ENCODE peak calls at places on chromosomes 3 and 15, in four cellular contexts. Y is breast epithelium, V is H9, B is fibroblast of lung. R is an unnamed sample.

GRCh38 chr3:40381904-40382616 is 4.9 kb upstream of the ENTPD3 start:
- DNase-seq in B (no peak), V (no peak), Y (no peak), R (no peak)

GRCh38 chr15:36579792-36580431 is 486 bp downstream of the CDIN1 start:
- DNase-seq in B (no peak), Y (no peak), V (no peak), R (no peak)

GRCh38 chr3:48247401-48247807 is 6.5 kb downstream of the ZNF589 start:
- DNase-seq in B (peak; percentile 40), Y (no peak), V (no peak), R (no peak)

GRCh38 chr15:45704329-45705249 is 69.8 kb downstream of the SQOR start:
- DNase-seq in B (no peak), Y (no peak), V (peak; percentile 86), R (no peak)

GRCh38 chr3:8503871-8504610 is 2.4 kb downstream of the LMCD1 start:
- DNase-seq in B (peak; percentile 13), Y (no peak), V (no peak), R (no peak)

GRCh38 chr15:23687143-23687470 is at the start of gene NDN:
- DNase-seq in B (peak; percentile 63), Y (no peak), V (peak; percentile 79), R (no peak)

GRCh38 chr3:191234216-191234615 is 35.2 kb downstream of the OSTN start:
- DNase-seq in B (no peak), Y (no peak), V (no peak), R (no peak)

GRCh38 chr3:5022966-5023776 is 43.9 kb downstream of the BHLHE40 start:
- DNase-seq in V (peak; percentile 87), B (peak; percentile 100), Y (peak; percentile 81), R (no peak)

GRCh38 chr3:118808743-118809142 is 225.9 kb downstream of the IGSF11 start:
- DNase-seq in V (no peak), B (no peak), Y (no peak), R (no peak)

GRCh38 chr3:67864587-67865183 is 210.3 kb upstream of the SUCLG2 start:
- DNase-seq in V (no peak), B (no peak), Y (no peak), R (no peak)

GRCh38 chr3:30605005-30605404 is 1.4 kb upstream of the TGFBR2 start:
- DNase-seq in B (no peak), Y (no peak), V (no peak), R (no peak)

GRCh38 chr3:38805765-38806386 is 10.1 kb downstream of the SCN10A start:
- DNase-seq in B (peak; percentile 64), Y (no peak), V (peak; percentile 72), R (no peak)

GRCh38 chr3:37899711-37900306 is 38.1 kb downstream of the CTDSPL start:
- DNase-seq in Y (no peak), B (no peak), V (no peak), R (no peak)

GRCh38 chr15:36877796-36878744 is 222.3 kb downstream of the MEIS2 start:
- DNase-seq in Y (no peak), B (no peak), V (no peak), R (no peak)

GRCh38 chr3:195558602-195559001 is 15.5 kb upstream of the PPP1R2 start:
- DNase-seq in V (no peak), B (no peak), Y (no peak), R (no peak)

GRCh38 chr3:185827595-185828344 is 2.9 kb upstream of the IGF2BP2 start:
- DNase-seq in B (no peak), Y (no peak), V (no peak), R (no peak)
- H3K9me3 ChIP-seq in B (no peaks in the 10 kb centered on the region), Y (no peaks in the 10 kb centered on the region), V (peaks cover 21% of the 10 kb centered on the region), R (no peaks in the 10 kb centered on the region)

GRCh38 chr15:56222302-56222701 is 21.4 kb downstream of the RFX7 start:
- DNase-seq in Y (no peak), V (no peak), B (no peak), R (no peak)
- H3K9me3 ChIP-seq in Y (peaks cover 13% of the 10 kb centered on the region), V (peaks cover 7% of the 10 kb centered on the region), B (no peaks in the 10 kb centered on the region), R (peaks cover 5% of the 10 kb centered on the region)

DNA sequence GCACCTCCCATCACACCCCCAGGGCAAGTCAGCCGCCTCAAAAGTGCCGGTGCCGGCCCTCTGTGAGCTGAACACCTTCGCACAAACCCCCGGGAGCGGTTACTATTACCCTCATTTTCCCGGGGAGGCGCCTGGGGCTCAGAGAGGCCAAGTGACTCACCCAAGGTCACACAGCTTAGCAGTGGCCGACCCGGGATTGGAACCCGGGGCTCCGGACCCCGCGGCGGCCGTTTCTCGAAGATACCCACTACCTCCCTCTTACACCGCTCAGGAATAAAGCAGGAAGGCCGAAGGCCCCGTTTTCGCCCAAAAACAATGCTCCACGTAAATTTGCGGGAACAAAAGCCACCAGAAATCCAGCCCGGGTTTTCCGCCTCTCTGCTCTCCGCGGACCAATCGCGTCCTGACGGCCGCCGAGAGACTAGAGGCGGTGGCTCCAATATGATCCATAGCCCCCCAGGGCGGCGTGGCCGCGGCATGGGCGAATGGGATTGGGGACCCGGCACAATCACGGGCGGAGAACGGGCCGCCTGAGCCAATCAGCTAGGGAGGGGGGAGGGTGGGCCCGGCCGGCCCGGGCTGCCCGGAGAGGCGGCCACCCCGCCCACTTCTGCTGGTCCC is 176.8 kb downstream of the OR4M2 start:
- DNase-seq in Y (no peak), B (no peak), V (no peak), R (no peak)
- H3K9me3 ChIP-seq in Y (no peaks in the 10 kb centered on the region), B (no peaks in the 10 kb centered on the region), V (peaks cover 84% of the 10 kb centered on the region), R (no peaks in the 10 kb centered on the region)

GRCh38 chr3:108605028-108605427 is 15.5 kb downstream of the DZIP3 start:
- DNase-seq in B (no peak), V (no peak), Y (no peak), R (no peak)

GRCh38 chr3:108602935-108603294 is 13.4 kb downstream of the DZIP3 start:
- DNase-seq in V (no peak), Y (no peak), B (no peak), R (no peak)

GRCh38 chr3:108599677-108600409 is 10.3 kb downstream of the DZIP3 start:
- DNase-seq in V (no peak), Y (no peak), B (no peak), R (no peak)

GRCh38 chr3:108603689-108604088 is 14.2 kb downstream of the DZIP3 start:
- DNase-seq in B (peak; percentile 39), V (no peak), Y (no peak), R (no peak)

GRCh38 chr3:108602249-108602934 is 12.9 kb downstream of the DZIP3 start:
- DNase-seq in B (peak; percentile 18), Y (no peak), V (no peak), R (no peak)
- H3K9me3 ChIP-seq in B (no peaks in the 10 kb centered on the region), Y (no peaks in the 10 kb centered on the region), V (no peaks in the 10 kb centered on the region), R (no peaks in the 10 kb centered on the region)

GRCh38 chr15:25171111-25171811 is 216.5 kb downstream of the SNRPN start:
- DNase-seq in V (peak; percentile 11), B (no peak), Y (peak; percentile 11), R (peak; percentile 6)

GRCh38 chr15:25169318-25169717 is 214.5 kb downstream of the SNRPN start:
- DNase-seq in V (peak; percentile 13), Y (peak; percentile 13), B (no peak), R (no peak)

GRCh38 chr15:25170781-25171110 is 216.0 kb downstream of the SNRPN start:
- DNase-seq in V (peak; percentile 6), Y (peak; percentile 9), B (no peak), R (no peak)

GRCh38 chr15:25171856-25172687 is 217.3 kb downstream of the SNRPN start:
- DNase-seq in Y (no peak), V (peak; percentile 14), B (no peak), R (peak; percentile 7)

DNA sequence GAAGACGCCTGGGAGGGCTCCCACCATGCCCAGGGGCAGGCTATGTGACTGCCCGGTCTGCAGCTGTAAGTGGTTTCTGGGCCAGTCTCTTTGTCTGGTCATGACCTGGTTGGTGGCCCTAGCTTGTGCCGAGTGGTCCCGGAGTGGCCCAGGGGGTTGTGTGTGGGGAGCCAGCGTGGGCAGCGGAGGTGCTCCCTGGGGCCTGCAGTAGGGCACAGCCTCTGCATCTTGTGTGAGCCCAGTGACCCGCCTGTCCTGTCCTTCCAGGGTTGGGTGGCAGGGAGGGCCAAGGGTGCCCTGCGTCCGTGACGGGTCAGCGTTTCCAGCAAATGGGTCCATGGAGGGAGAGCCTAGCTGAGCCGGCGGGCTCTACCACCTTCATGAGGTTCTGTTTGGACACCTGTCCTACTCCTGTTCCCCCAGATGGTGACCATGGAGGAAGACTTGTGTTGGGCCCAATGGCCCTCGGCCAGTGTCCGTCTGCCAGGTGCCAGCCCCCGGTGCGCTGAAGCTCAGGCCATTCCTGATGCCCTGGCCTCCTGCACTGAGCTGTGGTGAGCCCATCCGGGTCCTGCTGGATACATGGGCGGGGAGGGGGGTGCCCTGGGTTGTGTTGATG is 215.4 kb downstream of the SNRPN start:
- DNase-seq in Y (peak; percentile 8), V (peak; percentile 11), B (no peak), R (no peak)
- H3K9me3 ChIP-seq in Y (peaks cover 59% of the 10 kb centered on the region), V (peaks cover 49% of the 10 kb centered on the region), B (no peaks in the 10 kb centered on the region), R (no peaks in the 10 kb centered on the region)

GRCh38 chr15:70318594-70318993 is 220.9 kb upstream of the TLE3 start:
- DNase-seq in V (no peak), Y (peak; percentile 16), B (peak; percentile 23), R (no peak)

GRCh38 chr15:70315431-70315830 is 217.7 kb upstream of the TLE3 start:
- DNase-seq in B (no peak), Y (no peak), V (no peak), R (no peak)

GRCh38 chr15:70314652-70315051 is 216.9 kb upstream of the TLE3 start:
- DNase-seq in B (no peak), V (no peak), Y (no peak), R (no peak)

GRCh38 chr15:70314018-70314354 is 216.3 kb upstream of the TLE3 start:
- DNase-seq in Y (peak; percentile 9), V (no peak), B (no peak), R (no peak)

DNA sequence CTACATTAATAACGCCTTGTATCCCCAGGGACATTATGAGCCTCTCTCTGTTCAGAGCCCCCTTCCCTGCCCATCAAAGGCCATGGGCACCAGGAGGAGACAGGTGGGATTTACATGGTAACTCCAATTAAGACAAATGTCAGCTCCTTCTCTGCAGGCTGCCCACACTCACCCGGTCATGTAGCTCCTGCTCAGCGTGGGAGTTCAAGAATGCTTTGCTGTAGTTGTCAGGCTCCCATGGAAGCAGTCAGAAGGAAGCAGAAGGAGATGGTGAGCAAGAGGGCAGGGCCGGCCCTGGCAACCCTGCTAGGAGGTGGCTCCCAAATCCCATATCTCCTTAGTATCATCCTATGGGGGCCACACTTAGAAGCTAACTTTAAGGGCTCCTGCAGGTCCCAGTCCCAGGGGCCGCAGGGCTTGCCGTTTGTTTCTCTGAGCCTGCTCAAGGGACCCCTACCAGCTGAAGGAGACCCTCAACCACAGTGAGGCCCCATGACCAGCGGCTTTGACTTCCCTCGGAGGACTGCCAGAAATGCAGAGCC is 218.4 kb upstream of the TLE3 start:
- DNase-seq in V (no peak), B (peak; percentile 66), Y (peak; percentile 27), R (no peak)
- H3K9me3 ChIP-seq in V (no peaks in the 10 kb centered on the region), B (no peaks in the 10 kb centered on the region), Y (no peaks in the 10 kb centered on the region), R (no peaks in the 10 kb centered on the region)

DNA sequence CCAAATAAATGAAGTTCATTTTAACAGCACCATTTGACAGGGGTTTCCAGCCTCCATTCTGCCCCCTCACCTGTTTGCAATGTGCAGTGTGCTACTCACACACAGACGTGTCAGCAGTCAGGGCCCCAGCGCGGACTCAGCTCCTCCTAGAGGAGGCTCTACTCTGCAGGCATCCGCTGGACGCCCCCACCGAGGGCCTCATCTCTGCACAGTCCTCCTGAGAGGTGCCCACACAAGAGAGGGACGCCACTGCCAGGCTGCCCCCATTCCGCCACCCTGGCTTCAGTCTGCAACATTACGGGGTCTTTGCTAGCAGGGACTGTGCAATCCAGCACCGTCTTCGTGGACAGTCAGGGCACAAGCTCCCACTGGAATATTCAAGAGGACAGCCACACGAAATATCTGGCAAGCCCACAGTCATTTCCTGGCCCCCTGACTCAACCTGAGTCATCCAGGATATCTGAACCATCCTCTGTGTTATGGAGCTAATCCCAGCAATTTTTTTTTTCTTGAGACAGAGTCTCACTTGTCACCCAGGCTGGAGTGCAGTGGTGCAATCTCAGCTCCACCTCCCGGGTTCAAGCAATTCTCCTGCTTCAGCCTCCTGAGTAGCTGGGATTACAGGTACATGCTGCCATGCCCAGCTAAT is 255.0 kb downstream of the OCA2 start:
- DNase-seq in Y (no peak), V (no peak), B (peak; percentile 94), R (no peak)
- H3K9me3 ChIP-seq in Y (no peaks in the 10 kb centered on the region), V (no peaks in the 10 kb centered on the region), B (no peaks in the 10 kb centered on the region), R (no peaks in the 10 kb centered on the region)